ENCODE peak calls at places on chromosomes 1 and 21, in seven cellular contexts. H is K562, R is ovary, Q is uterus, U is stomach, C is lower leg skin, O is vagina. Y is an unnamed sample.

GRCh38 chr1:20366076-20366765 is 75.5 kb downstream of the VWA5B1 start:
- DNase-seq in H (no peak), R (no peak), Q (no peak), U (no peak), C (no peak), O (no peak), Y (peak)

GRCh38 chr1:199272107-199272506 is 633.3 kb downstream of the PTPRC start:
- DNase-seq in H (no peak), R (no peak), Q (no peak), U (no peak), C (no peak), O (no peak), Y (no peak)

GRCh38 chr1:214123061-214123784 is 135.4 kb downstream of the PROX1 start:
- DNase-seq in H (peak), R (peak), Q (peak), U (peak), C (peak), O (no peak), Y (peak)

GRCh38 chr1:69506721-69507120 is 61.0 kb upstream of the LRRC7 start:
- DNase-seq in H (no peak), R (no peak), Q (no peak), U (no peak), C (no peak), O (no peak), Y (no peak)

GRCh38 chr1:212302745-212303383 is 17.7 kb downstream of the PPP2R5A start:
- DNase-seq in H (no peak), R (no peak), Q (no peak), U (no peak), C (no peak), O (no peak), Y (no peak)

GRCh38 chr1:6519491-6519934 is 28.0 kb upstream of the PLEKHG5 start:
- DNase-seq in H (no peak), R (no peak), Q (no peak), U (peak), C (no peak), O (no peak), Y (peak)

GRCh38 chr1:201892211-201892610 is 3.5 kb downstream of the SHISA4 start:
- DNase-seq in H (no peak), R (no peak), Q (no peak), U (no peak), C (no peak), O (no peak), Y (no peak)

GRCh38 chr1:42479621-42480020 is 16.5 kb downstream of the CCDC30 start:
- DNase-seq in H (no peak), R (no peak), Q (no peak), U (no peak), C (no peak), O (no peak), Y (no peak)

GRCh38 chr1:77283701-77284425 is 2.0 kb downstream of the AK5 start:
- DNase-seq in H (no peak), R (no peak), Q (no peak), U (no peak), C (no peak), O (no peak), Y (no peak)

GRCh38 chr1:240171907-240172306 is 80.2 kb downstream of the FMN2 start:
- DNase-seq in H (no peak), R (no peak), Q (no peak), U (no peak), C (no peak), O (no peak), Y (no peak)

GRCh38 chr1:52506920-52507546 is 45.9 kb downstream of the TUT4 start:
- DNase-seq in H (no peak), R (no peak), Q (no peak), U (no peak), C (no peak), O (no peak), Y (no peak)

GRCh38 chr1:151822404-151822803 is 9.2 kb downstream of the RORC start:
- DNase-seq in H (peak), R (no peak), Q (no peak), U (no peak), C (no peak), O (no peak), Y (no peak)

GRCh38 chr1:27394925-27395324 is 2.5 kb downstream of the GPR3 start:
- DNase-seq in H (no peak), R (no peak), Q (no peak), U (no peak), C (no peak), O (no peak), Y (no peak)

GRCh38 chr1:44016875-44017400 is 14.3 kb downstream of the SLC6A9 start:
- DNase-seq in H (no peak), R (no peak), Q (no peak), U (no peak), C (no peak), O (no peak), Y (no peak)

GRCh38 chr21:42093991-42094417 is 22.9 kb downstream of the UMODL1 start:
- DNase-seq in H (no peak), R (no peak), Q (no peak), U (no peak), C (no peak), O (no peak), Y (no peak)

GRCh38 chr21:35359076-35359475 is 310.0 kb upstream of the RUNX1 start:
- DNase-seq in H (no peak), R (no peak), Q (no peak), U (no peak), C (no peak), O (no peak), Y (no peak)

DNA sequence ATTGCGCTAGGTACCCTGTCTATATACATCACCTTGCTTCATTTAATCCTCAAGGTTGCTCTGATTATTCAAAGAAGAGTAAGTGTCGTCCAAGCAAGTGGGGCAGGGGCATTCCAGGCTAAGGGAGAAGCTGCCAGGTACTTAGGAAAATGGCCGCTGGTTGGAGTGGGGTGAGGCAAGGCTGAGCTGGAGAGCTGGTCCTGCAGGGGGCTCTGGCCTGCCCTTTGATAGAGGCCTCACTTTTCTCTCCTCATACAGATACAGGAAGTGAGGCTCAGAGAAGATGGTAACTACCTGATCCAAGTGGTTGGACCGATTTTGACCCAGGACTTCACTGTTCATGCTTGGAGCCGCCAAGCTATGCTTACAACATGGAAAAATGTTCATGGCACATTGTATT is 86.9 kb upstream of the ZBTB40 start:
- DNase-seq in H (peak), R (no peak), Q (no peak), U (no peak), C (no peak), O (no peak), Y (no peak)
- TF ChIP-seq CTCF in H (peak), R (no peak), Q (no peak), U (no peak), C (no peak), O (no peak), Y (no peak)

DNA sequence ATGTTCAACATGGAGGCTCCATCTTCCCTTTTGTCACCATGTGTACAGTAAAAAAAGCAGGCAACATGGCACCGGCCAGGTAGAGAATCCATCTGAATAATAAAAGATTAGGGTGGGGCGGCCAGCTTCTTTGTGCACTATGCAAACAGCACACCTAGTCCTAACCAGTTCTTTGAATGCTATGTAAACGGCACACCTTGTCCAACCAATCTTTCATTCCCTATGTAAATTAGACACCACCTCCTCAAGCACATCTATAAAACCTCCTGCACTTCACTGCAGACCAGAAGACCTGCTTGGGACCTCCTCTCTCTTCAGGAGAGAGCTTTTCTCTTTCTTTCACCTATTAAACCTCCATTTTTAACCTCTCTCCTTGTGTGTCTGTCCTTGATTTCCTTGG is 28.2 kb downstream of the TFB2M start:
- DNase-seq in H (no peak), R (no peak), Q (no peak), U (peak), C (no peak), O (no peak), Y (no peak)
- TF ChIP-seq POLR2A in H (no peak), R (no peak), Q (no peak), U (no peak), C (no peak), O (no peak), Y (no peak)

GRCh38 chr1:29283804-29284195 is 47.5 kb downstream of the PTPRU start:
- DNase-seq in H (no peak), R (no peak), Q (no peak), U (no peak), C (no peak), O (no peak), Y (no peak)
- H3K4me3 ChIP-seq in H (peak), R (no peak), Q (no peak), U (no peak), C (no peak), O (no peak), Y (peak)

GRCh38 chr1:109866071-109866470 is 44.6 kb upstream of the CSF1 start:
- DNase-seq in H (no peak), R (no peak), Q (no peak), U (no peak), C (no peak), O (no peak), Y (no peak)
- TF ChIP-seq CTCF in H (no peak), R (no peak), Q (no peak), U (no peak), C (no peak), O (no peak), Y (no peak)

DNA sequence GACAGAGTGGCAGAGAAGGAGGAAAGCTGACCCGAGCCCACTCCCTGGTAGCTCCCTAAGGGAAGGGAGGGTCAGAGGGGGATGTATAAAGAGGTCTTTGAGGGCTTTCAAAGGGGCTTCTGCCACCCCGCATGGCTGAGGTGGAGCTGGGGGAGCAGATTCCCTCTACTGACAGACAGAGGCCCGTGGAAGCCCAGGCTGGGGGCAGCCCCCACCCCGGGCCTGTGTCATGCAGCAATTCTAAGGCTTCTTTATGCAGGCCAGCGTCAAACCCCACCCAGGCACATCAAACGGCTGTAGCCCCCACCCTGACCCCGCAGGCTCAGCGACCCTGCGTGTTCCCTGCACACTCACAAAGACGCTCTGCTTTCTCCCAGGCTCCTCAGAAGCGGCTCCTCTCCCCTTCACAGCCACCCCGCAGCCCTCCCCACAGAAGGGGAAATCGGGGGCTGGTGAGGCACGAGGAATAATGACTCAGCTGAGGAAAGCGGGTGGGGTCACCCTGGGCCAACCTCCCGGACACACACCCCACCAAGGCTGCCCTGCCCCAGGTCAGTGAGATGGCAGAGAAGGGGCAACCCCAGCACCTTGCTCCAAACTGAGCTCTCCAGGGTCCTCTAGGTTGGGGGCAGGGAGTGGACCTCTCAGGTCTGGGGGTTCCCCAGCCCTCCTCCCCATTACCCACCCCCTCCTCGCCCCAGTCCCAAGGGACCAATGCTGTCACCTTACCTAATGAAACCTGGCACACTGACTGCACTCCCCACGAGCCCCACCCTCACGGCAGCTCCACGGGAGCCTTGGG is 10.8 kb downstream of the SLC45A3 start:
- DNase-seq in H (peak), R (no peak), Q (no peak), U (no peak), C (no peak), O (no peak), Y (no peak)
- TF ChIP-seq POLR2A in H (no peak), R (no peak), Q (no peak), U (no peak), C (no peak), O (no peak), Y (no peak)